ENCODE peak calls at places on chromosomes 6 and 20, in five cellular contexts. S is omental fat pad, P is PC-9, B is Ammon's horn, W is H54. J is an unnamed sample.

GRCh38 chr20:60137657-60138245 is 179.5 kb downstream of the CDH26 start:
- DNase-seq in S (no peak), P (no peak), B (peak; percentile 14), W (peak; percentile 29), J (no peak)

GRCh38 chr6:70221025-70221714 is 81.7 kb downstream of the COL9A1 start:
- DNase-seq in S (no peak), P (no peak), B (peak; percentile 42), W (no peak), J (peak; percentile 1)

GRCh38 chr6:91198588-91199255 is 611.9 kb upstream of the MAP3K7 start:
- DNase-seq in S (no peak), P (no peak), B (no peak), W (no peak), J (no peak)

GRCh38 chr20:56580226-56580625 is 47.2 kb downstream of the FAM209B start:
- DNase-seq in S (no peak), P (no peak), B (no peak), W (no peak), J (no peak)

GRCh38 chr6:35377002-35377401 is 34.6 kb downstream of the PPARD start:
- DNase-seq in S (no peak), P (no peak), B (no peak), W (no peak), J (no peak)

GRCh38 chr20:6178537-6178936 is 55.7 kb upstream of the FERMT1 start:
- DNase-seq in S (no peak), P (no peak), B (peak; percentile 60), W (no peak), J (no peak)

GRCh38 chr6:21382821-21383455 is 210.6 kb upstream of the SOX4 start:
- DNase-seq in S (no peak), P (no peak), B (no peak), W (no peak), J (no peak)

GRCh38 chr6:31246051-31246495 is 25.8 kb downstream of the HLA-C start:
- DNase-seq in S (no peak), P (peak; percentile 68), B (no peak), W (peak; percentile 42), J (peak; percentile 36)

GRCh38 chr6:66675906-66676305 is 968.9 kb upstream of the EYS start:
- DNase-seq in S (no peak), P (no peak), B (no peak), W (no peak), J (no peak)

GRCh38 chr20:50469796-50470195 is 40.4 kb upstream of the PTPN1 start:
- DNase-seq in S (no peak), P (no peak), B (no peak), W (no peak), J (no peak)

GRCh38 chr20:4160761-4161305 is 145.5 kb upstream of the RNF24 start:
- DNase-seq in S (no peak), P (peak; percentile 61), B (peak; percentile 87), W (no peak), J (no peak)

GRCh38 chr20:43925215-43925614 is 10.6 kb downstream of the TOX2 start:
- DNase-seq in S (no peak), P (no peak), B (no peak), W (no peak), J (no peak)

GRCh38 chr6:163651910-163652309 is 237.4 kb downstream of the QKI start:
- DNase-seq in S (no peak), P (no peak), B (peak; percentile 11), W (no peak), J (no peak)

GRCh38 chr6:141260627-141261015 is 872.1 kb upstream of the GJE1 start:
- DNase-seq in S (no peak), P (no peak), B (no peak), W (no peak), J (no peak)

GRCh38 chr20:15069355-15069754 is 731.9 kb upstream of the FLRT3 start:
- DNase-seq in S (no peak), P (no peak), B (no peak), W (no peak), J (no peak)

GRCh38 chr6:167005350-167006159 is 6.4 kb downstream of the CEP43 start:
- DNase-seq in S (peak; percentile 52), P (no peak), B (peak; percentile 50), W (no peak), J (no peak)